ENCODE peak calls at places on chromosomes 1 and 21, in ten cellular contexts. G is Panc1, E is spleen, Z is A549, J is thoracic aorta, K is fibroblast of lung, O is Karpas-422, X is endodermal cell, A is hepatocyte, W is lower lobe of right lung. U is an unnamed sample.

GRCh38 chr1:59401581-59401980 is 104.7 kb downstream of the FGGY start:
- DNase-seq in G (no peak), E (no peak), Z (no peak), J (no peak), K (no peak), O (no peak), X (no peak), A (no peak), W (no peak), U (no peak)

GRCh38 chr1:236119935-236120484 is 22.3 kb upstream of the GPR137B start:
- DNase-seq in G (no peak), E (no peak), Z (no peak), J (no peak), K (no peak), O (no peak), X (no peak), A (no peak), W (no peak), U (no peak)

GRCh38 chr1:101953623-101954022 is 43.1 kb downstream of the OLFM3 start:
- DNase-seq in G (no peak), E (no peak), Z (no peak), J (no peak), K (no peak), O (no peak), X (no peak), A (no peak), W (no peak), U (no peak)

GRCh38 chr1:97925982-97926708 is 5.3 kb upstream of the DPYD start:
- DNase-seq in G (no peak), E (no peak), Z (no peak), J (no peak), K (no peak), O (no peak), X (no peak), A (no peak), W (no peak), U (no peak)

GRCh38 chr1:153352523-153352922 is 3.9 kb upstream of the PGLYRP4 start:
- DNase-seq in G (no peak), E (peak; percentile 88), Z (peak; percentile 69), J (no peak), K (peak; percentile 73), O (peak; percentile 85), X (peak; percentile 81), A (peak; percentile 84), W (peak; percentile 79), U (peak; percentile 50)

GRCh38 chr21:34204021-34204420 is 130.6 kb downstream of the MRPS6 start:
- DNase-seq in G (no peak), E (no peak), Z (no peak), J (no peak), K (no peak), O (no peak), X (no peak), A (no peak), W (no peak), U (no peak)

GRCh38 chr1:2854151-2854550 is 52.7 kb upstream of the TTC34 start:
- DNase-seq in G (no peak), E (peak; percentile 47), Z (no peak), J (no peak), K (no peak), O (no peak), X (no peak), A (no peak), W (peak; percentile 24), U (no peak)

GRCh38 chr21:44965251-44966022 is 25.6 kb downstream of the SLX9 start:
- DNase-seq in G (no peak), E (peak; percentile 71), Z (no peak), J (no peak), K (peak; percentile 30), O (no peak), X (no peak), A (no peak), W (peak; percentile 35), U (peak; percentile 8)

GRCh38 chr1:93882269-93882668 is 3.3 kb upstream of the DNTTIP2 start:
- DNase-seq in G (no peak), E (no peak), Z (no peak), J (no peak), K (no peak), O (no peak), X (no peak), A (no peak), W (no peak), U (no peak)

GRCh38 chr1:94125551-94126514 is 4.9 kb upstream of the ABCA4 start:
- DNase-seq in G (no peak), E (no peak), Z (peak; percentile 56), J (no peak), K (no peak), O (no peak), X (peak; percentile 61), A (peak; percentile 52), W (no peak), U (no peak)

GRCh38 chr1:65281846-65282245 is 27.5 kb upstream of the DNAJC6 start:
- DNase-seq in G (no peak), E (no peak), Z (no peak), J (no peak), K (no peak), O (no peak), X (no peak), A (no peak), W (no peak), U (no peak)

GRCh38 chr1:199751524-199751923 is 276.0 kb upstream of the NR5A2 start:
- DNase-seq in G (no peak), E (no peak), Z (no peak), J (no peak), K (no peak), O (no peak), X (no peak), A (no peak), W (no peak), U (no peak)

DNA sequence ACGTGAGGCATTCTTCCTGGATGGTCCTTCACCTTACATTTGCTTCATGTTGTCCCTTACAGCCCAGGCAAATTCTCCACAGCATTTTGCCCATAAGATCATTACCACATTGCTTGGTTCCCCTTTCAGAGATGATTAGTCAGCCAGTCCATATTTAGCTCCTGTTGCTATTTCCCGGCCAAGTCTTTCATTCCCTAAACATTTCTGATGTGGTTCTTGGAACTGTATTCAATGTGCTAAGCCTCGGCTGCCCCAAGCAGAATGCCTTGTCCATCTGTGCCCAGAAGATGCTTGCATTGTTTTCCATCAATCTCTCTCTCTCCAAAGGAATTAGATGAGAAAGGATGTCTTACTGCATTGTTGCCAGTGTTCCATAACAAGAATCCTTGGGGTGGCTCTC is 420.9 kb upstream of the CAMK1G start:
- DNase-seq in G (no peak), E (no peak), Z (no peak), J (no peak), K (no peak), O (no peak), X (no peak), A (no peak), W (no peak), U (no peak)
- H3K4me3 ChIP-seq in G (no peak overlapping the region), E (no peak overlapping the region), Z (no peak overlapping the region), J (no peak overlapping the region), K (no peak overlapping the region), O (no peak overlapping the region), X (peak overlapping the region; percentile 14), A (no peak overlapping the region), W (no peak overlapping the region), U (no peak overlapping the region)

GRCh38 chr21:29320021-29320420 is 21.3 kb downstream of the BACH1 start:
- DNase-seq in G (no peak), E (no peak), Z (no peak), J (no peak), K (no peak), O (no peak), X (no peak), A (no peak), W (no peak), U (no peak)
- H3K9me3 ChIP-seq in G (no peaks in the 10 kb centered on the region), E (no peaks in the 10 kb centered on the region), Z (no peaks in the 10 kb centered on the region), J (no peaks in the 10 kb centered on the region), K (no peaks in the 10 kb centered on the region), O (no peaks in the 10 kb centered on the region), X (no peaks in the 10 kb centered on the region), A (no peaks in the 10 kb centered on the region), W (no peaks in the 10 kb centered on the region), U (no peaks in the 10 kb centered on the region)

GRCh38 chr1:205449254-205449749 is 6.5 kb downstream of the BLACAT1 start:
- DNase-seq in G (no peak), E (no peak), Z (no peak), J (no peak), K (no peak), O (no peak), X (peak; percentile 75), A (no peak), W (no peak), U (no peak)

GRCh38 chr1:205451202-205451601 is 4.6 kb downstream of the BLACAT1 start:
- DNase-seq in G (no peak), E (no peak), Z (no peak), J (no peak), K (no peak), O (no peak), X (peak; percentile 80), A (no peak), W (no peak), U (no peak)

GRCh38 chr1:205450448-205450847 is 5.4 kb downstream of the BLACAT1 start:
- DNase-seq in G (no peak), E (no peak), Z (no peak), J (no peak), K (no peak), O (no peak), X (peak; percentile 89), A (no peak), W (no peak), U (no peak)

GRCh38 chr1:205448540-205449253 is 7.1 kb downstream of the BLACAT1 start:
- DNase-seq in G (no peak), E (no peak), Z (no peak), J (no peak), K (no peak), O (no peak), X (peak; percentile 81), A (no peak), W (no peak), U (no peak)

GRCh38 chr1:205449750-205450443 is 5.9 kb downstream of the BLACAT1 start:
- DNase-seq in G (no peak), E (no peak), Z (peak; percentile 35), J (no peak), K (peak; percentile 9), O (no peak), X (peak; percentile 95), A (peak; percentile 89), W (peak; percentile 80), U (no peak)
- H3K4me3 ChIP-seq in G (no peak overlapping the region), E (no peak overlapping the region), Z (no peak overlapping the region), J (no peak overlapping the region), K (no peak overlapping the region), O (no peak overlapping the region), X (peak overlapping the region; percentile 76), A (no peak overlapping the region), W (peak overlapping the region; percentile 47), U (no peak overlapping the region)

GRCh38 chr1:225179686-225180085 is 248.2 kb downstream of the LBR start:
- DNase-seq in G (no peak), E (no peak), Z (no peak), J (no peak), K (no peak), O (no peak), X (no peak), A (no peak), W (no peak), U (no peak)
- H3K9me3 ChIP-seq in G (peaks cover 4% of the 10 kb centered on the region), E (peaks cover 49% of the 10 kb centered on the region), Z (peaks cover 14% of the 10 kb centered on the region), J (peaks cover 5% of the 10 kb centered on the region), K (no peaks in the 10 kb centered on the region), O (no peaks in the 10 kb centered on the region), X (peaks cover 63% of the 10 kb centered on the region), A (peaks cover 11% of the 10 kb centered on the region), W (peaks cover 31% of the 10 kb centered on the region), U (peaks cover 44% of the 10 kb centered on the region)